ENCODE peak calls at places on chromosomes 12 and 14, in seven cellular contexts. T, V, K, X, S, Q and R are unnamed samples.

GRCh38 chr12:7210642-7211151 is 21.2 kb downstream of the PEX5 start:
- DNase-seq in V (no peak), Q (no peak), X (no peak), K (no peak), T (no peak), S (no peak), R (no peak)

GRCh38 chr12:119601877-119602536 is 8.4 kb downstream of the TMEM233 start:
- DNase-seq in X (peak; percentile 26), S (no peak), T (no peak), K (no peak), Q (no peak), V (no peak), R (no peak)

GRCh38 chr14:98959958-98960616 is 311.9 kb downstream of the BCL11B start:
- DNase-seq in S (no peak), V (no peak), Q (peak; percentile 48), X (no peak), K (no peak), T (no peak), R (no peak)

GRCh38 chr14:102452302-102452701 is 57.3 kb downstream of the ANKRD9 start:
- DNase-seq in T (no peak), V (no peak), X (no peak), Q (no peak), S (no peak), K (no peak), R (no peak)

GRCh38 chr14:74500417-74501134 is 7.0 kb downstream of the ISCA2 start:
- DNase-seq in K (no peak), Q (no peak), X (no peak), V (no peak), S (no peak), T (no peak), R (peak; percentile 54)

GRCh38 chr12:72468505-72468904 is 196.3 kb downstream of the TRHDE start:
- DNase-seq in S (no peak), K (no peak), V (no peak), T (no peak), X (no peak), Q (no peak), R (no peak)

GRCh38 chr12:65074932-65075331 is 46.2 kb downstream of the WIF1 start:
- DNase-seq in X (no peak), T (no peak), Q (no peak), K (no peak), V (no peak), S (peak; percentile 27), R (no peak)

GRCh38 chr12:3551386-3551785 is 60.4 kb downstream of the PRMT8 start:
- DNase-seq in V (no peak), T (no peak), X (no peak), S (no peak), K (no peak), Q (peak; percentile 26), R (no peak)

GRCh38 chr12:56197921-56198635 is 8.8 kb upstream of the SMARCC2 start:
- DNase-seq in S (no peak), Q (no peak), T (no peak), V (no peak), X (no peak), K (no peak), R (no peak)

GRCh38 chr14:40987481-40987880 is 619.2 kb upstream of the LRFN5 start:
- DNase-seq in S (peak; percentile 62), X (no peak), T (no peak), K (no peak), Q (no peak), V (no peak), R (no peak)

GRCh38 chr12:58081488-58081887 is 140.1 kb downstream of the ATP23 start:
- DNase-seq in Q (no peak), T (no peak), K (no peak), V (peak; percentile 49), S (peak; percentile 44), X (no peak), R (no peak)

GRCh38 chr12:92928431-92928961 is 599 bp downstream of the EEA1 start:
- DNase-seq in S (peak; percentile 15), K (no peak), Q (peak; percentile 58), T (no peak), X (peak; percentile 77), V (peak; percentile 39), R (no peak)

GRCh38 chr14:92093320-92093719 is 13.1 kb downstream of the ATXN3 start:
- DNase-seq in Q (no peak), V (no peak), T (no peak), K (no peak), S (no peak), X (peak; percentile 36), R (no peak)

GRCh38 chr14:38536376-38537038 is 280.6 kb upstream of the CLEC14A start:
- DNase-seq in K (no peak), T (peak; percentile 8), V (no peak), S (no peak), X (no peak), Q (no peak), R (no peak)
- H3K4me2 ChIP-seq in K (no peak overlapping the region), T (no peak overlapping the region), V (no peak overlapping the region), S (no peak overlapping the region), X (no peak overlapping the region), Q (no peak overlapping the region), R (no peak overlapping the region)

GRCh38 chr12:130281157-130281799 is 56.4 kb upstream of the PIWIL1 start:
- DNase-seq in K (no peak), T (no peak), S (no peak), X (peak; percentile 42), Q (peak; percentile 95), V (no peak), R (peak; percentile 23)
- H3K4me2 ChIP-seq in K (no peak overlapping the region), T (no peak overlapping the region), S (no peak overlapping the region), X (no peak overlapping the region), Q (no peak overlapping the region), V (no peak overlapping the region), R (no peak overlapping the region)

GRCh38 chr14:104826858-104827172 is 25.9 kb downstream of the ZBTB42 start:
- DNase-seq in S (no peak), K (no peak), T (no peak), V (no peak), Q (peak; percentile 62), X (no peak), R (peak; percentile 36)
- H3K4me2 ChIP-seq in S (peak overlapping the region; percentile 86), K (peak overlapping the region; percentile 94), T (peak overlapping the region; percentile 61), V (peak overlapping the region; percentile 77), Q (peak overlapping the region; percentile 65), X (peak overlapping the region; percentile 94), R (peak overlapping the region; percentile 71)

GRCh38 chr14:81172353-81172752 is 48.4 kb downstream of the GTF2A1 start:
- DNase-seq in Q (no peak), X (no peak), T (peak; percentile 30), V (no peak), S (no peak), K (no peak), R (no peak)
- H3K4me2 ChIP-seq in Q (no peak overlapping the region), X (no peak overlapping the region), T (peak overlapping the region; percentile 64), V (no peak overlapping the region), S (no peak overlapping the region), K (peak overlapping the region; percentile 23), R (no peak overlapping the region)